ENCODE peak calls at places on chromosome 21, in nine cellular contexts. One of them, this sample, is unnamed.

GRCh38 chr21:30289414-30289813 is at the start of gene KRTAP25-1:
- DNase-seq in thoracic aorta: no peak
- DNase-seq in dorsolateral prefrontal cortex: no peak
- DNase-seq in lung: no peak
- DNase-seq in upper lobe of left lung: no peak
- DNase-seq in heart right ventricle: no peak
- DNase-seq in transverse colon: no peak
- DNase-seq in left ventricle myocardium inferior: no peak
- DNase-seq in astrocyte: no peak
- DNase-seq in this sample: no peak

GRCh38 chr21:29633766-29634165 is 306.0 kb downstream of the GRIK1 start:
- DNase-seq in thoracic aorta: no peak
- DNase-seq in dorsolateral prefrontal cortex: no peak
- DNase-seq in lung: no peak
- DNase-seq in upper lobe of left lung: no peak
- DNase-seq in heart right ventricle: no peak
- DNase-seq in transverse colon: no peak
- DNase-seq in left ventricle myocardium inferior: no peak
- DNase-seq in astrocyte: no peak
- DNase-seq in this sample: no peak

GRCh38 chr21:31107871-31108270 is 69.6 kb upstream of the KRTAP19-8 start:
- DNase-seq in thoracic aorta: no peak
- DNase-seq in dorsolateral prefrontal cortex: no peak
- DNase-seq in lung: no peak
- DNase-seq in upper lobe of left lung: no peak
- DNase-seq in heart right ventricle: no peak
- DNase-seq in transverse colon: no peak
- DNase-seq in left ventricle myocardium inferior: no peak
- DNase-seq in astrocyte: no peak
- DNase-seq in this sample: no peak

GRCh38 chr21:15063081-15063820 is 1.5 kb downstream of the NRIP1 start:
- DNase-seq in thoracic aorta: no peak
- DNase-seq in dorsolateral prefrontal cortex: no peak
- DNase-seq in lung: no peak
- DNase-seq in upper lobe of left lung: peak
- DNase-seq in heart right ventricle: no peak
- DNase-seq in transverse colon: no peak
- DNase-seq in left ventricle myocardium inferior: no peak
- DNase-seq in astrocyte: peak
- DNase-seq in this sample: peak

GRCh38 chr21:33451634-33452071 is 28.1 kb downstream of the TMEM50B start:
- DNase-seq in thoracic aorta: no peak
- DNase-seq in dorsolateral prefrontal cortex: no peak
- DNase-seq in lung: no peak
- DNase-seq in upper lobe of left lung: no peak
- DNase-seq in heart right ventricle: no peak
- DNase-seq in transverse colon: no peak
- DNase-seq in left ventricle myocardium inferior: no peak
- DNase-seq in astrocyte: no peak
- DNase-seq in this sample: peak

GRCh38 chr21:26123012-26123411 is 47.6 kb downstream of the APP start:
- DNase-seq in thoracic aorta: no peak
- DNase-seq in dorsolateral prefrontal cortex: no peak
- DNase-seq in lung: no peak
- DNase-seq in upper lobe of left lung: no peak
- DNase-seq in heart right ventricle: no peak
- DNase-seq in transverse colon: no peak
- DNase-seq in left ventricle myocardium inferior: no peak
- DNase-seq in astrocyte: no peak
- DNase-seq in this sample: no peak

GRCh38 chr21:44735821-44736220 is 24.4 kb upstream of the TSPEAR start:
- DNase-seq in thoracic aorta: no peak
- DNase-seq in dorsolateral prefrontal cortex: no peak
- DNase-seq in lung: no peak
- DNase-seq in upper lobe of left lung: no peak
- DNase-seq in heart right ventricle: no peak
- DNase-seq in transverse colon: no peak
- DNase-seq in left ventricle myocardium inferior: no peak
- DNase-seq in astrocyte: no peak
- DNase-seq in this sample: no peak

GRCh38 chr21:27275294-27275927 is 308.5 kb upstream of the ADAMTS5 start:
- DNase-seq in thoracic aorta: no peak
- DNase-seq in dorsolateral prefrontal cortex: no peak
- DNase-seq in lung: no peak
- DNase-seq in upper lobe of left lung: no peak
- DNase-seq in heart right ventricle: no peak
- DNase-seq in transverse colon: no peak
- DNase-seq in left ventricle myocardium inferior: no peak
- DNase-seq in astrocyte: peak
- DNase-seq in this sample: peak

GRCh38 chr21:32371913-32372314 is 20.9 kb downstream of the URB1 start:
- DNase-seq in thoracic aorta: no peak
- DNase-seq in dorsolateral prefrontal cortex: no peak
- DNase-seq in lung: no peak
- DNase-seq in upper lobe of left lung: peak
- DNase-seq in heart right ventricle: peak
- DNase-seq in transverse colon: no peak
- DNase-seq in left ventricle myocardium inferior: no peak
- DNase-seq in astrocyte: peak
- DNase-seq in this sample: peak

GRCh38 chr21:37829447-37829846 is 86.8 kb downstream of the KCNJ6 start:
- DNase-seq in thoracic aorta: no peak
- DNase-seq in dorsolateral prefrontal cortex: peak
- DNase-seq in lung: no peak
- DNase-seq in upper lobe of left lung: peak
- DNase-seq in heart right ventricle: no peak
- DNase-seq in transverse colon: peak
- DNase-seq in left ventricle myocardium inferior: no peak
- DNase-seq in astrocyte: peak
- DNase-seq in this sample: no peak

GRCh38 chr21:43865471-43866181 is 603 bp downstream of the AGPAT3 start:
- DNase-seq in thoracic aorta: no peak
- DNase-seq in dorsolateral prefrontal cortex: no peak
- DNase-seq in lung: peak
- DNase-seq in upper lobe of left lung: peak
- DNase-seq in heart right ventricle: peak
- DNase-seq in transverse colon: peak
- DNase-seq in left ventricle myocardium inferior: peak
- DNase-seq in astrocyte: no peak
- DNase-seq in this sample: peak

GRCh38 chr21:26007911-26008579 is 162.5 kb downstream of the APP start:
- DNase-seq in thoracic aorta: no peak
- DNase-seq in dorsolateral prefrontal cortex: no peak
- DNase-seq in lung: no peak
- DNase-seq in upper lobe of left lung: no peak
- DNase-seq in heart right ventricle: no peak
- DNase-seq in transverse colon: no peak
- DNase-seq in left ventricle myocardium inferior: no peak
- DNase-seq in astrocyte: no peak
- DNase-seq in this sample: peak

GRCh38 chr21:39447264-39447663 is 1.7 kb upstream of the LCA5L start:
- DNase-seq in thoracic aorta: no peak
- DNase-seq in dorsolateral prefrontal cortex: no peak
- DNase-seq in lung: no peak
- DNase-seq in upper lobe of left lung: no peak
- DNase-seq in heart right ventricle: no peak
- DNase-seq in transverse colon: no peak
- DNase-seq in left ventricle myocardium inferior: no peak
- DNase-seq in astrocyte: no peak
- DNase-seq in this sample: no peak
- TF ChIP-seq CTCF in thoracic aorta: no peak
- TF ChIP-seq CTCF in dorsolateral prefrontal cortex: no peak
- TF ChIP-seq CTCF in lung: no peak
- TF ChIP-seq CTCF in upper lobe of left lung: no peak
- TF ChIP-seq CTCF in heart right ventricle: no peak
- TF ChIP-seq CTCF in transverse colon: no peak
- TF ChIP-seq CTCF in left ventricle myocardium inferior: no peak
- TF ChIP-seq CTCF in astrocyte: no peak
- TF ChIP-seq CTCF in this sample: no peak

GRCh38 chr21:46100426-46100825 is 2.5 kb downstream of the COL6A2 start:
- DNase-seq in thoracic aorta: no peak
- DNase-seq in dorsolateral prefrontal cortex: no peak
- DNase-seq in lung: peak
- DNase-seq in upper lobe of left lung: no peak
- DNase-seq in heart right ventricle: peak
- DNase-seq in transverse colon: peak
- DNase-seq in left ventricle myocardium inferior: no peak
- DNase-seq in astrocyte: peak
- DNase-seq in this sample: no peak

GRCh38 chr21:46097826-46098286 is at the start of gene COL6A2:
- DNase-seq in thoracic aorta: peak
- DNase-seq in dorsolateral prefrontal cortex: no peak
- DNase-seq in lung: peak
- DNase-seq in upper lobe of left lung: peak
- DNase-seq in heart right ventricle: peak
- DNase-seq in transverse colon: peak
- DNase-seq in left ventricle myocardium inferior: peak
- DNase-seq in astrocyte: no peak
- DNase-seq in this sample: peak

GRCh38 chr21:46099476-46099875 is 1.6 kb downstream of the COL6A2 start:
- DNase-seq in thoracic aorta: peak
- DNase-seq in dorsolateral prefrontal cortex: no peak
- DNase-seq in lung: peak
- DNase-seq in upper lobe of left lung: peak
- DNase-seq in heart right ventricle: peak
- DNase-seq in transverse colon: peak
- DNase-seq in left ventricle myocardium inferior: peak
- DNase-seq in astrocyte: no peak
- DNase-seq in this sample: peak

GRCh38 chr21:46098303-46099141 is 610 bp downstream of the COL6A2 start:
- DNase-seq in thoracic aorta: peak
- DNase-seq in dorsolateral prefrontal cortex: no peak
- DNase-seq in lung: peak
- DNase-seq in upper lobe of left lung: peak
- DNase-seq in heart right ventricle: peak
- DNase-seq in transverse colon: peak
- DNase-seq in left ventricle myocardium inferior: peak
- DNase-seq in astrocyte: no peak
- DNase-seq in this sample: no peak

DNA sequence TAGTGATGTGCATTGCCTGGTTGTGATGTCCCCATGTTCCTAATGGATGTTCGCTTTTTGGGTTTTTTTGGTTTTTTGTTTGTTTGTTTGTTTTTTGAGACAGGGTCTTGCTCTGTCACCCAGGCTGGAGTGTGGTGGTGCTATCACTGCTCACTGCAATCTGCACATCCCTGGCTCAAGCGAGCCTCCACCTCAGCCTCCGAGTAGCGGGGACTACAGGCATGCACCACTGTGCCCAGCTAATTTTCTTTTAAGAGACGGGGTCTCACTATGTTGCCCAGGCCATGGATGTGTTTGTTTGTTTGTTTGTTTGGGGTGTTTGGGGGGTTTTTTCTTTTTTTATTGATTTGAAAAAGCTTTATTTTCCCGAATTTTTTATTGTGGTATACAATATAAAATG is 2.1 kb downstream of the COL6A2 start:
- DNase-seq in thoracic aorta: no peak
- DNase-seq in dorsolateral prefrontal cortex: no peak
- DNase-seq in lung: peak
- DNase-seq in upper lobe of left lung: no peak
- DNase-seq in heart right ventricle: peak
- DNase-seq in transverse colon: no peak
- DNase-seq in left ventricle myocardium inferior: no peak
- DNase-seq in astrocyte: no peak
- DNase-seq in this sample: no peak
- H3K4me3 ChIP-seq in thoracic aorta: peak
- H3K4me3 ChIP-seq in dorsolateral prefrontal cortex: no peak
- H3K4me3 ChIP-seq in lung: no peak
- H3K4me3 ChIP-seq in upper lobe of left lung: no peak
- H3K4me3 ChIP-seq in heart right ventricle: peak
- H3K4me3 ChIP-seq in transverse colon: peak
- H3K4me3 ChIP-seq in left ventricle myocardium inferior: peak
- H3K4me3 ChIP-seq in astrocyte: peak
- H3K4me3 ChIP-seq in this sample: peak

GRCh38 chr21:18801468-18801867 is 397.9 kb upstream of the TMPRSS15 start:
- DNase-seq in thoracic aorta: no peak
- DNase-seq in dorsolateral prefrontal cortex: no peak
- DNase-seq in lung: no peak
- DNase-seq in upper lobe of left lung: no peak
- DNase-seq in heart right ventricle: no peak
- DNase-seq in transverse colon: no peak
- DNase-seq in left ventricle myocardium inferior: no peak
- DNase-seq in astrocyte: peak
- DNase-seq in this sample: peak
- TF ChIP-seq CTCF in thoracic aorta: no peak
- TF ChIP-seq CTCF in dorsolateral prefrontal cortex: no peak
- TF ChIP-seq CTCF in lung: no peak
- TF ChIP-seq CTCF in upper lobe of left lung: no peak
- TF ChIP-seq CTCF in heart right ventricle: peak
- TF ChIP-seq CTCF in transverse colon: no peak
- TF ChIP-seq CTCF in left ventricle myocardium inferior: peak
- TF ChIP-seq CTCF in astrocyte: no peak
- TF ChIP-seq CTCF in this sample: peak

GRCh38 chr21:42860345-42860744 is 19.0 kb downstream of the WDR4 start:
- DNase-seq in thoracic aorta: no peak
- DNase-seq in dorsolateral prefrontal cortex: no peak
- DNase-seq in lung: no peak
- DNase-seq in upper lobe of left lung: no peak
- DNase-seq in heart right ventricle: no peak
- DNase-seq in transverse colon: no peak
- DNase-seq in left ventricle myocardium inferior: no peak
- DNase-seq in astrocyte: no peak
- DNase-seq in this sample: no peak
- H3K4me3 ChIP-seq in thoracic aorta: no peak
- H3K4me3 ChIP-seq in dorsolateral prefrontal cortex: no peak
- H3K4me3 ChIP-seq in lung: no peak
- H3K4me3 ChIP-seq in upper lobe of left lung: no peak
- H3K4me3 ChIP-seq in heart right ventricle: no peak
- H3K4me3 ChIP-seq in transverse colon: no peak
- H3K4me3 ChIP-seq in left ventricle myocardium inferior: no peak
- H3K4me3 ChIP-seq in astrocyte: no peak
- H3K4me3 ChIP-seq in this sample: no peak

This sample was measured in choroid plexus epithelial cell.